ENCODE peak calls at places on chromosomes 3 and 15, in five cellular contexts. R, U, Y, P and D are unnamed samples.

GRCh38 chr3:98564282-98565005 is 29.0 kb downstream of the CPOX start:
- DNase-seq in R (no peak), U (no peak), Y (no peak), P (no peak), D (no peak)

GRCh38 chr15:80712956-80713355 is 17.8 kb downstream of the ABHD17C start:
- DNase-seq in R (no peak), U (no peak), Y (no peak), P (no peak), D (no peak)

GRCh38 chr3:178778579-178778978 is 242.3 kb downstream of the KCNMB2 start:
- DNase-seq in R (no peak), U (no peak), Y (no peak), P (no peak), D (no peak)

GRCh38 chr3:184085389-184085852 is 11.4 kb upstream of the HTR3E start:
- DNase-seq in R (peak), U (no peak), Y (peak), P (peak), D (no peak)

GRCh38 chr15:74394090-74394846 is 26.8 kb upstream of the CYP11A1 start:
- DNase-seq in R (no peak), U (no peak), Y (no peak), P (no peak), D (no peak)

GRCh38 chr15:31486906-31487695 is 160.5 kb downstream of the KLF13 start:
- DNase-seq in R (no peak), U (no peak), Y (no peak), P (no peak), D (no peak)

GRCh38 chr15:70447927-70448698 is 315.2 kb downstream of the UACA start:
- DNase-seq in R (peak), U (no peak), Y (no peak), P (peak), D (no peak)

GRCh38 chr3:111278961-111279360 is 207.3 kb downstream of the NECTIN3 start:
- DNase-seq in R (no peak), U (no peak), Y (no peak), P (no peak), D (peak)

GRCh38 chr15:63334821-63335220 is 46.8 kb downstream of the CA12 start:
- DNase-seq in R (no peak), U (no peak), Y (no peak), P (no peak), D (no peak)

GRCh38 chr3:2354702-2355101 is 256.0 kb downstream of the CNTN4 start:
- DNase-seq in R (peak), U (no peak), Y (peak), P (no peak), D (peak)

GRCh38 chr3:55742027-55742710 is 255.1 kb upstream of the WNT5A start:
- DNase-seq in R (no peak), U (no peak), Y (no peak), P (no peak), D (no peak)

GRCh38 chr3:40398346-40398745 is 11.4 kb downstream of the ENTPD3 start:
- DNase-seq in R (no peak), U (no peak), Y (no peak), P (no peak), D (no peak)

GRCh38 chr3:42589382-42590109 is 1.1 kb upstream of the SS18L2 start:
- DNase-seq in R (no peak), U (no peak), Y (no peak), P (no peak), D (no peak)

GRCh38 chr3:193496658-193497057 is 58.0 kb downstream of the ATP13A4 start:
- DNase-seq in R (no peak), U (no peak), Y (no peak), P (no peak), D (no peak)

GRCh38 chr3:61537366-61537765 is 24.0 kb upstream of the PTPRG start:
- DNase-seq in R (peak), U (no peak), Y (peak), P (no peak), D (no peak)

GRCh38 chr3:158845748-158846350 is 44.0 kb downstream of the MFSD1 start:
- DNase-seq in R (peak), U (peak), Y (peak), P (peak), D (peak)

GRCh38 chr15:75779504-75779903 is 63.7 kb upstream of the UBE2Q2 start:
- DNase-seq in R (no peak), U (no peak), Y (no peak), P (no peak), D (no peak)

GRCh38 chr3:138348950-138349739 is 766 bp downstream of the MRAS start:
- DNase-seq in R (peak), U (no peak), Y (no peak), P (no peak), D (peak)

GRCh38 chr3:10408680-10409079 is 87.8 kb upstream of the SEC13 start:
- DNase-seq in R (no peak), U (no peak), Y (no peak), P (no peak), D (no peak)

GRCh38 chr15:69810441-69811071 is 287.2 kb downstream of the TLE3 start:
- DNase-seq in R (no peak), U (no peak), Y (no peak), P (no peak), D (peak)

GRCh38 chr3:156307704-156308103 is 187.3 kb downstream of the KCNAB1 start:
- DNase-seq in R (peak), U (no peak), Y (no peak), P (no peak), D (peak)

GRCh38 chr3:148551767-148552260 is 145.9 kb upstream of the AGTR1 start:
- DNase-seq in R (no peak), U (no peak), Y (no peak), P (no peak), D (peak)

GRCh38 chr3:37668831-37669610 is 192.7 kb upstream of the CTDSPL start:
- DNase-seq in R (no peak), U (no peak), Y (no peak), P (no peak), D (no peak)

GRCh38 chr3:27360113-27361078 is 8.8 kb downstream of the NEK10 start:
- DNase-seq in R (peak), U (no peak), Y (peak), P (no peak), D (peak)

GRCh38 chr3:50194903-50195500 is 3.6 kb downstream of the GNAT1 start:
- DNase-seq in R (no peak), U (no peak), Y (no peak), P (no peak), D (no peak)

GRCh38 chr15:89767411-89767915 is 8.7 kb upstream of the MESP2 start:
- DNase-seq in R (no peak), U (no peak), Y (no peak), P (no peak), D (no peak)

GRCh38 chr15:58361291-58361759 is 70.5 kb upstream of the LIPC start:
- DNase-seq in R (peak), U (peak), Y (peak), P (no peak), D (peak)

GRCh38 chr3:159472611-159473010 is 516.0 kb upstream of the IL12A start:
- DNase-seq in R (no peak), U (no peak), Y (peak), P (no peak), D (no peak)

GRCh38 chr3:61682671-61683408 is 121.5 kb downstream of the PTPRG start:
- DNase-seq in R (no peak), U (no peak), Y (peak), P (no peak), D (peak)

GRCh38 chr15:98658831-98659699 is 10.7 kb downstream of the IGF1R start:
- DNase-seq in R (peak), U (peak), Y (peak), P (peak), D (peak)